ENCODE peak calls at places on chromosomes 3 and 15, in seven cellular contexts. O, D, Q, F, W, Y and U are unnamed samples.

GRCh38 chr15:83066761-83067637 is at the start of gene BTBD1:
- DNase-seq in O (peak; percentile 97), D (peak; percentile 86), Q (peak; percentile 78), F (peak; percentile 62), W (peak; percentile 98), Y (peak; percentile 92), U (peak; percentile 92)

GRCh38 chr3:158732856-158733200 is 571 bp upstream of the RARRES1 start:
- DNase-seq in O (no peak), D (no peak), Q (no peak), F (no peak), W (no peak), Y (no peak), U (no peak)

GRCh38 chr15:91032919-91033803 is 10.8 kb upstream of the VPS33B start:
- DNase-seq in O (no peak), D (peak; percentile 13), Q (peak; percentile 64), F (peak; percentile 45), W (peak; percentile 49), Y (no peak), U (peak; percentile 59)

GRCh38 chr15:74449643-74450205 is 11.2 kb downstream of the UBL7 start:
- DNase-seq in O (no peak), D (no peak), Q (no peak), F (no peak), W (no peak), Y (no peak), U (no peak)

GRCh38 chr3:95120921-95121320 is 1058.1 kb downstream of the NSUN3 start:
- DNase-seq in O (no peak), D (no peak), Q (no peak), F (no peak), W (no peak), Y (no peak), U (no peak)

GRCh38 chr3:33717616-33717865 is 513 bp downstream of the CLASP2 start:
- DNase-seq in O (peak; percentile 68), D (peak; percentile 60), Q (peak; percentile 69), F (peak; percentile 38), W (no peak), Y (peak; percentile 58), U (no peak)

GRCh38 chr3:54322354-54322753 is 200.0 kb downstream of the CACNA2D3 start:
- DNase-seq in O (no peak), D (no peak), Q (no peak), F (no peak), W (no peak), Y (no peak), U (no peak)

GRCh38 chr3:194267744-194268658 is 83.1 kb downstream of the CPN2 start:
- DNase-seq in O (peak; percentile 22), D (no peak), Q (peak; percentile 48), F (no peak), W (no peak), Y (no peak), U (peak; percentile 68)

GRCh38 chr3:138180375-138181029 is 5.8 kb upstream of the DBR1 start:
- DNase-seq in O (peak; percentile 54), D (peak; percentile 79), Q (no peak), F (no peak), W (peak; percentile 34), Y (no peak), U (peak; percentile 69)